ENCODE peak calls at places on chromosomes 12 and 14, in six cellular contexts. Z is activated CD8-positive, alpha-beta memory T cell treated with anti-CD3 and anti-CD28 coated beads for 24 hours; R is neural crest cell; G is HCEC 1CT; K is endothelial cell; Y is fibroblast of mammary gland. U is an unnamed sample.

GRCh38 chr12:119713551-119714031 is 45.7 kb downstream of the PRKAB1 start:
- DNase-seq in G (no peak), R (no peak), K (no peak), Y (no peak), Z (no peak), U (no peak)

GRCh38 chr12:51009038-51009437 is 17.1 kb downstream of the SLC11A2 start:
- DNase-seq in R (no peak), K (no peak), Y (peak), G (no peak), Z (peak), U (no peak)

GRCh38 chr14:68794856-68795601 is 2.2 kb upstream of the ZFP36L1 start:
- DNase-seq in K (no peak), G (peak), R (no peak), Y (peak), Z (peak), U (peak)

GRCh38 chr12:132178314-132178713 is 34.1 kb downstream of the NOC4L start:
- DNase-seq in G (no peak), K (no peak), Z (no peak), Y (no peak), R (no peak), U (no peak)

GRCh38 chr14:21852061-21852664 is 178.5 kb upstream of the OR4E1 start:
- DNase-seq in R (peak), Y (peak), Z (peak), G (peak), K (peak), U (peak)

GRCh38 chr12:3048540-3048939 is 28.6 kb upstream of the TSPAN9 start:
- DNase-seq in G (no peak), Y (no peak), R (no peak), K (no peak), Z (no peak), U (no peak)

GRCh38 chr14:92435154-92435553 is 78.4 kb upstream of the RIN3 start:
- DNase-seq in G (no peak), Z (no peak), K (no peak), Y (no peak), R (no peak), U (no peak)

GRCh38 chr12:98296462-98297079 is 218.8 kb upstream of the TMPO start:
- DNase-seq in G (no peak), R (peak), K (no peak), Z (no peak), Y (no peak), U (no peak)

GRCh38 chr12:90790747-90791146 is 164.2 kb downstream of the CCER1 start:
- DNase-seq in Z (no peak), G (no peak), K (no peak), R (no peak), Y (no peak), U (no peak)

GRCh38 chr14:104185916-104186495 is 47.6 kb downstream of the KIF26A start:
- DNase-seq in R (no peak), G (no peak), Z (no peak), Y (no peak), K (no peak), U (no peak)

GRCh38 chr14:74945261-74945851 is 10.0 kb downstream of the PGF start:
- DNase-seq in Z (no peak), R (peak), G (peak), Y (peak), K (peak), U (peak)

GRCh38 chr14:103788086-103788485 is 59.3 kb downstream of the PPP1R13B start:
- DNase-seq in K (no peak), Z (no peak), R (no peak), G (no peak), Y (no peak), U (no peak)

GRCh38 chr14:86430807-86431206 is 900.9 kb downstream of the FLRT2 start:
- DNase-seq in R (no peak), Z (no peak), Y (no peak), G (no peak), K (no peak), U (no peak)

GRCh38 chr12:119620490-119620889 is 26.9 kb downstream of the TMEM233 start:
- DNase-seq in K (no peak), Y (no peak), R (no peak), G (no peak), Z (no peak), U (no peak)

GRCh38 chr12:82694276-82694675 is 7.6 kb downstream of the TMTC2 start:
- DNase-seq in R (no peak), Y (no peak), Z (no peak), K (no peak), G (no peak), U (no peak)

GRCh38 chr12:74334770-74335169 is 202.9 kb upstream of the ATXN7L3B start:
- DNase-seq in Y (peak), G (peak), R (no peak), Z (no peak), K (no peak), U (no peak)

GRCh38 chr12:132133952-132134652 is 10.0 kb downstream of the DDX51 start:
- DNase-seq in G (no peak), Z (no peak), R (no peak), K (no peak), Y (no peak), U (no peak)

GRCh38 chr12:87430444-87430843 is 598.8 kb downstream of the C12orf50 start:
- DNase-seq in Z (no peak), K (no peak), G (no peak), R (no peak), Y (peak), U (peak)

GRCh38 chr12:65670775-65671174 is 153.5 kb upstream of the HMGA2 start:
- DNase-seq in Z (no peak), R (no peak), G (no peak), K (no peak), Y (peak), U (peak)

GRCh38 chr14:25411933-25412757 is 362.2 kb upstream of the STXBP6 start:
- DNase-seq in Y (peak), G (peak), K (peak), Z (no peak), R (peak), U (peak)

GRCh38 chr14:105389534-105389933 is 8.8 kb upstream of the TEX22 start:
- DNase-seq in K (no peak), Z (no peak), Y (no peak), G (no peak), R (no peak), U (no peak)

GRCh38 chr12:32134144-32134888 is 27.7 kb downstream of the BICD1 start:
- DNase-seq in K (no peak), Y (peak), Z (peak), G (peak), R (no peak), U (peak)

GRCh38 chr12:130761537-130762318 is 45.6 kb upstream of the RIMBP2 start:
- DNase-seq in G (peak), Z (peak), Y (peak), K (peak), R (peak), U (peak)

GRCh38 chr12:47276253-47277070 is 196.7 kb upstream of the AMIGO2 start:
- DNase-seq in Y (peak), G (peak), R (no peak), K (no peak), Z (no peak), U (no peak)